ENCODE peak calls at places on chromosomes 3 and 15, in ten cellular contexts. D, L, M, W, X, V, J, P, B and H are unnamed samples.

GRCh38 chr3:71466483-71466882 is 117.0 kb downstream of the FOXP1 start:
- DNase-seq in B (no peak), L (no peak), J (peak; percentile 89), M (no peak), D (no peak), V (no peak), P (peak; percentile 63), W (no peak), X (no peak), H (peak; percentile 65)

GRCh38 chr15:89680282-89680873 is 1.2 kb upstream of the PLIN1 start:
- DNase-seq in V (peak; percentile 87), M (no peak), B (no peak), D (no peak), L (peak; percentile 87), P (peak; percentile 69), W (no peak), J (peak; percentile 35), X (peak; percentile 54), H (peak; percentile 5)

GRCh38 chr3:38232701-38233100 is 32.9 kb upstream of the SLC22A13 start:
- DNase-seq in L (no peak), W (no peak), X (no peak), P (no peak), M (no peak), D (no peak), V (no peak), J (no peak), B (no peak), H (no peak)

GRCh38 chr15:71304681-71305080 is 189.4 kb downstream of the THSD4 start:
- DNase-seq in B (no peak), X (no peak), P (no peak), D (no peak), L (no peak), J (no peak), V (no peak), M (no peak), W (no peak), H (no peak)

GRCh38 chr15:46442196-46442595 is 807.4 kb downstream of the SQOR start:
- DNase-seq in X (no peak), V (no peak), L (no peak), M (no peak), J (no peak), B (no peak), W (peak; percentile 1), D (no peak), P (peak; percentile 48), H (peak; percentile 3)

GRCh38 chr3:58529516-58530353 is 7.3 kb downstream of the ACOX2 start:
- DNase-seq in D (peak; percentile 90), M (no peak), X (peak; percentile 63), J (peak; percentile 31), V (no peak), P (no peak), B (no peak), W (no peak), L (no peak), H (no peak)

GRCh38 chr15:79432345-79433311 is 492 bp downstream of the MINAR1 start:
- DNase-seq in B (peak; percentile 78), W (peak; percentile 79), P (no peak), X (no peak), M (no peak), J (no peak), V (no peak), L (no peak), D (peak; percentile 75), H (no peak)

GRCh38 chr3:32172420-32172819 is 66.0 kb downstream of the GPD1L start:
- DNase-seq in X (no peak), D (no peak), V (no peak), W (no peak), P (no peak), B (no peak), M (no peak), L (no peak), J (no peak), H (no peak)

GRCh38 chr15:74869726-74870407 is 3.3 kb downstream of the SCAMP2 start:
- DNase-seq in X (peak; percentile 37), P (no peak), J (peak; percentile 43), V (peak; percentile 77), W (peak; percentile 60), B (peak; percentile 78), M (no peak), L (peak; percentile 88), D (no peak), H (no peak)

GRCh38 chr3:16739416-16740091 is 134.3 kb upstream of the DAZL start:
- DNase-seq in D (no peak), L (no peak), B (no peak), M (no peak), J (no peak), W (no peak), V (no peak), P (peak; percentile 82), X (no peak), H (no peak)

GRCh38 chr3:83938491-83938890 is 1020.3 kb upstream of the CADM2 start:
- DNase-seq in V (no peak), L (no peak), M (no peak), W (no peak), J (no peak), B (no peak), P (no peak), D (no peak), X (no peak), H (peak; percentile 52)

DNA sequence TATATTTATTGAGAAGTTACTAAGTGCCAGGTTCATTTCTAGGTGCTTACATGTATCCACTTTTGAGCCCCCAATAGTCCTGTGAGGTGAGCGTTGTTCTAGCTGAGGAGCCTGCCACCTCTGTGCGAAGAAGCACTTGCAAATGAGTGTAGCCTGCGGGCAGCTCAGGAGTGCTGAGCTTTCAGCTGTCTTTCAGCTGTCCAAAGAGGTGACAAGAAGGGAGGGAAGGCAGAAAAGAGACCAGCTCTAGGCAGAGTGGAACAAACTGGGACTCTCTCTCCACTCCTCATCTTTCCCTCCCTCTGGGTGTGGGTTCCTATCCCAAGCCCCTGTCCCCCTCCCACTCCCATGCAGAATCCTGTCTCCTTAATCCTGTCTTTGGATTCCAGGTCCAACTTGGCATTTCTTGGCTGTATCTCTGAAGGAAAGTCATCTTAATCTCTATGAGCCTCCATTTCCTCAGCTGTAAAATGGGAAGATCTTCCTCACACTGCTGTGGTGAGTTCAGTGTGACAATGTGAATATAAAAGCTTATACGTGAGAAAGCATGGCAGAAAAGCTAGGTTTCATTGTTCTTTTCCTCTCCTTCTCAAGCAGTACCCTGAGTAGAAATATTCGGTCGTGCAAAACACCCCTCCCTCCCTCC is 6.7 kb upstream of the SRP14 start:
- DNase-seq in B (no peak), L (peak; percentile 45), V (no peak), D (no peak), M (no peak), W (no peak), X (no peak), J (no peak), P (no peak), H (no peak)
- H3K4me3 ChIP-seq in B (no peak overlapping the region), L (no peak overlapping the region), V (no peak overlapping the region), D (peak overlapping the region; percentile 48), M (no peak overlapping the region), W (no peak overlapping the region), X (no peak overlapping the region), J (no peak overlapping the region), P (no peak overlapping the region), H (no peak overlapping the region)

DNA sequence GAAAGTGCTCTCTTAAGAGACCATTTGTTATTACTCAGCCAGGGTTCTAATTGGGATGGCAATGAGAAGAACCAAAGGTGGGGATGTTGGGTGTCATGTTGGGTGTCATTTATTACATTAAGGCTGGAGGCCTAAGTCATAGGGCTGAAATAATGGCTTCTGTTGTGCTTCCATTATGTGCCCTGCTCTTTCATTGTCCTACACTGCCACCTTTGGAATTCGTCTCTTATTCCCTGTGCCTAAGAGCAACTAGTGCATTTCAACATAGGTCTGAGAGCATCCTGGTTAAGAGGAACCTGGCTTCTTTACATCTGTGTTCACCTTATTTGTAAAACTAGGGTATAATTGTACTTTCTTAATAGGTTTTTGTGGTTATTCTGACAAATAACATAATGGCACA is 32.2 kb downstream of the RIOX2 start:
- DNase-seq in W (no peak), P (no peak), X (no peak), V (no peak), M (no peak), L (no peak), J (peak; percentile 26), B (no peak), D (peak; percentile 45), H (peak; percentile 37)
- TF ChIP-seq CTCF in W (peak; percentile 21), P (no peak), X (no peak), V (no peak), M (no peak), L (no peak), J (no peak), B (no peak), D (peak; percentile 45), H (peak; percentile 5)

GRCh38 chr3:186931487-186932280 is 1.4 kb downstream of the ST6GAL1 start:
- DNase-seq in P (peak; percentile 52), D (peak; percentile 67), L (no peak), M (no peak), V (no peak), J (peak; percentile 56), W (peak; percentile 34), X (peak; percentile 57), B (peak; percentile 88), H (peak; percentile 46)

GRCh38 chr3:186930639-186931486 is 537 bp downstream of the ST6GAL1 start:
- DNase-seq in W (peak; percentile 73), M (no peak), L (no peak), P (peak; percentile 56), D (peak; percentile 94), J (peak; percentile 81), B (peak; percentile 92), X (peak; percentile 65), V (peak; percentile 45), H (peak; percentile 34)

GRCh38 chr3:186930143-186930638 is at the start of gene ST6GAL1:
- DNase-seq in M (no peak), V (peak; percentile 48), B (peak; percentile 95), L (peak; percentile 73), X (peak; percentile 80), P (peak; percentile 59), D (peak; percentile 93), W (peak; percentile 90), J (peak; percentile 93), H (peak; percentile 33)

GRCh38 chr3:186933801-186934200 is 3.5 kb downstream of the ST6GAL1 start:
- DNase-seq in D (no peak), P (no peak), B (no peak), L (no peak), M (no peak), V (no peak), J (no peak), X (no peak), W (no peak), H (no peak)

GRCh38 chr3:186932281-186933181 is 2.2 kb downstream of the ST6GAL1 start:
- DNase-seq in W (no peak), L (no peak), J (peak; percentile 96), M (no peak), V (no peak), D (no peak), B (no peak), P (no peak), X (peak; percentile 43), H (no peak)
- H3K27me3 ChIP-seq in W (no peaks in the 10 kb centered on the region), L (no peaks in the 10 kb centered on the region), J (no peaks in the 10 kb centered on the region), M (peaks cover 1% of the 10 kb centered on the region), V (no peaks in the 10 kb centered on the region), D (peaks cover 14% of the 10 kb centered on the region), B (no peaks in the 10 kb centered on the region), P (peaks cover 3% of the 10 kb centered on the region), X (no peaks in the 10 kb centered on the region), H (no peaks in the 10 kb centered on the region)

DNA sequence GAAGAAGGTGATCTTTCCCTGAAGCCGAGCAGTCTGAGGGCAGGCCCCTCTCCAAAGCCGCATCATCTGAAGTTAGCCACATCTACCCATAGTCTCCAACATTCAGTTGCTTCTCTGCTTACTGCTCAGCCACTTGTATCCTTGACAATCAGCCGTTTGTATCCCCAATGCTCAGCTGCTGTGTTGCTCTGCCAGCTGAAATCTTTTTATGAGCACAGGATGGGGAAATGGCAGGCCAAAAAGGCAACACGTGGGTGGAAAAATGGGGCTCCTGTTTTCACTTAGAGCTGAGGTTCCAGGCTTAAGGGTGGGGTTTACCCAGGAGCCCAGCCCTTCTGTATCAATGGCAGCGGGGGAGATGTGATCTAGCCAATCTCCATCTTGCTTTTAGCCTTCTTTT is 36.3 kb downstream of the METTL6 start:
- DNase-seq in W (no peak), D (no peak), L (no peak), V (no peak), B (no peak), M (no peak), J (no peak), X (no peak), P (no peak), H (no peak)
- H3K4me3 ChIP-seq in W (no peak overlapping the region), D (no peak overlapping the region), L (no peak overlapping the region), V (no peak overlapping the region), B (no peak overlapping the region), M (no peak overlapping the region), J (no peak overlapping the region), X (no peak overlapping the region), P (no peak overlapping the region), H (no peak overlapping the region)